ENCODE peak calls at places on chromosomes 11 and 22, in five cellular contexts. One of them, this sample, is unnamed.

GRCh38 chr11:134030853-134031252 is 38.0 kb upstream of the JAM3 start:
- DNase-seq in astrocyte: no peak
- DNase-seq in kidney: no peak
- DNase-seq in mesenchymal stem cell: no peak
- DNase-seq in HCT116: no peak
- DNase-seq in this sample: no peak

GRCh38 chr11:121291319-121291718 is 1.3 kb upstream of the SC5D start:
- DNase-seq in mesenchymal stem cell: no peak
- DNase-seq in kidney: no peak
- DNase-seq in astrocyte: no peak
- DNase-seq in HCT116: no peak
- DNase-seq in this sample: no peak

GRCh38 chr11:6757373-6757967 is 14.3 kb downstream of the OR2AG2 start:
- DNase-seq in astrocyte: peak; percentile 31
- DNase-seq in HCT116: peak; percentile 32
- DNase-seq in kidney: no peak
- DNase-seq in mesenchymal stem cell: peak; percentile 62
- DNase-seq in this sample: peak; percentile 76

GRCh38 chr11:83284501-83285051 is 1.6 kb downstream of the CCDC90B start:
- DNase-seq in astrocyte: no peak
- DNase-seq in kidney: no peak
- DNase-seq in HCT116: no peak
- DNase-seq in mesenchymal stem cell: peak; percentile 13
- DNase-seq in this sample: peak; percentile 15

GRCh38 chr22:35894464-35894878 is 134.2 kb downstream of the RBFOX2 start:
- DNase-seq in mesenchymal stem cell: no peak
- DNase-seq in HCT116: no peak
- DNase-seq in kidney: no peak
- DNase-seq in astrocyte: no peak
- DNase-seq in this sample: no peak

GRCh38 chr11:16117989-16118810 is 238.1 kb downstream of the SOX6 start:
- DNase-seq in astrocyte: no peak
- DNase-seq in HCT116: no peak
- DNase-seq in kidney: no peak
- DNase-seq in mesenchymal stem cell: no peak
- DNase-seq in this sample: no peak

GRCh38 chr11:103878646-103879045 is 157.8 kb upstream of the DDI1 start:
- DNase-seq in astrocyte: no peak
- DNase-seq in mesenchymal stem cell: no peak
- DNase-seq in kidney: no peak
- DNase-seq in HCT116: no peak
- DNase-seq in this sample: no peak

GRCh38 chr11:61083601-61084147 is 18.6 kb upstream of the CD5 start:
- DNase-seq in kidney: no peak
- DNase-seq in mesenchymal stem cell: no peak
- DNase-seq in astrocyte: no peak
- DNase-seq in HCT116: no peak
- DNase-seq in this sample: no peak

GRCh38 chr22:43351966-43352345 is 8.8 kb upstream of the SCUBE1 start:
- DNase-seq in mesenchymal stem cell: no peak
- DNase-seq in HCT116: no peak
- DNase-seq in astrocyte: no peak
- DNase-seq in kidney: no peak
- DNase-seq in this sample: no peak

DNA sequence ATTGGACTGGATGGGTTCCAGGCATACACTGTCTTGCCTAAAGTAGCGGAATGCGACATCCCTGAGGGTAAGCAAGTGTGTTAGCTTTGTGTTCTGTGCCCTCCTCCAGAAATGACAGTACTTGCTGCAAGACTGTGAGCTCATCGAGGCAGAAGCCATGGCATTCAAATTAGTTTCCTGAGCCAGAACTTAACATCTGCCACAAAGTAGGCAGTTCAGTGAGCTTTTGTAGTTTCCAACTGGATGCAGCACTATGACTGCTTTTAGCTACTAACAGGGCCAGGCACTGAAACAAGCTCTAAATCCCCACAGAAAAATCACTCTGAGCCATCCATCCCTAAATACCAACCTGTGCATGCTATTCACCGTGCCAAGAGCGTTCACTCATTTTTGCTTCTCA is 1.2 kb upstream of the FAR1 start:
- DNase-seq in astrocyte: no peak
- DNase-seq in kidney: no peak
- DNase-seq in mesenchymal stem cell: no peak
- DNase-seq in HCT116: no peak
- DNase-seq in this sample: no peak
- H3K9ac ChIP-seq in astrocyte: no peak overlapping the region
- H3K9ac ChIP-seq in kidney: no peak overlapping the region
- H3K9ac ChIP-seq in mesenchymal stem cell: peak overlapping the region; percentile 91
- H3K9ac ChIP-seq in HCT116: no peak overlapping the region
- H3K9ac ChIP-seq in this sample: peak overlapping the region; percentile 81

GRCh38 chr11:67271548-67272284 is 5.4 kb downstream of the GRK2 start:
- DNase-seq in kidney: peak; percentile 77
- DNase-seq in mesenchymal stem cell: no peak
- DNase-seq in astrocyte: no peak
- DNase-seq in HCT116: no peak
- DNase-seq in this sample: no peak
- H3K4me1 ChIP-seq in kidney: peaks cover 56% of the 10 kb centered on the region
- H3K4me1 ChIP-seq in mesenchymal stem cell: peaks cover 64% of the 10 kb centered on the region
- H3K4me1 ChIP-seq in astrocyte: peaks cover 32% of the 10 kb centered on the region
- H3K4me1 ChIP-seq in HCT116: peaks cover 5% of the 10 kb centered on the region
- H3K4me1 ChIP-seq in this sample: peaks cover 58% of the 10 kb centered on the region

DNA sequence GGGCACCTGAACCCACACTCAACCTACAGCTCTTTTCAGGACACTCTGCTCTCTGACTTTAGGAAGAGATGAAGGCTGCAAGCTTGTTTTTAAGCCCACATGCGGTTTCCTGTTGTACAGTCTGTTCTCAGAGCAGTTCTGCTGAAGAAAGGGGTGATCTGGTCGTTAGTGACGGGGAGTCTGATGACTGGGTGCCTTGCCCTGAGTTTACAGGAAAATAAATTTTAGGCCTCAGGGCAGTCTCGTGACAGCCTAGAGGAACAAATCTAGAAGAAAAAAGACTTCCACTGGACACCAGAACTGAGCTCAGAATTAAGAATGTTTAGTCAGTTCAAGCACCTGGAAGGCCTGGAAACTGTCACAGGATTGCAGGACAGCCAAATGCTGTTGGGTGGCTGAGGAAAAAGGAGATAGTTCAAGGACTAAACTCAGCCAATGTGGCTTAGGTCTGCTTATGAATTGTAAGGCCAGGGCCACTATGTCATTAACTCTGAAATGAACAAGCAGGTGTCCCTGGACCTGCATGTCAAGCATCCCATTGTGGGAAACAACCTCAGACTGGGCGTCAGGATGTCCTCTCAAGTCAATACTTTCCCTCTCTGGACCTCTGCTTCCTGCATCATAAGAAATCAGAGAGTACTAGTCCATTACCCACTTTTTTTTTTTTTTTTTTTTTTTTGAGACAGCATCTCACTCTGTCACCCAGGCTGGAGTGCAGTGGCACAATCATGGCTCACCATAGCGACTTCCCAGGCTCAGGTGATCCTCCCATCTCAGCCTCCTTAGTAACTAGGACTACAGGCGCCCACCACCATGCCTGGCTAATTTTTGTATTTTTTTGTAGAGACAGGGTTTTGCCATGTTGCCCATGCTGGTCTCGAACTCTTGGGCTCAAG is 5.7 kb downstream of the PIK3IP1 start:
- DNase-seq in mesenchymal stem cell: peak; percentile 30
- DNase-seq in kidney: no peak
- DNase-seq in astrocyte: no peak
- DNase-seq in HCT116: no peak
- DNase-seq in this sample: no peak
- H3K4me3 ChIP-seq in mesenchymal stem cell: no peak overlapping the region
- H3K4me3 ChIP-seq in kidney: no peak overlapping the region
- H3K4me3 ChIP-seq in astrocyte: no peak overlapping the region
- H3K4me3 ChIP-seq in HCT116: no peak overlapping the region
- H3K4me3 ChIP-seq in this sample: no peak overlapping the region

GRCh38 chr22:42316988-42317387 is 46.5 kb upstream of the TCF20 start:
- DNase-seq in HCT116: no peak
- DNase-seq in mesenchymal stem cell: no peak
- DNase-seq in astrocyte: peak; percentile 61
- DNase-seq in kidney: no peak
- DNase-seq in this sample: no peak
- H3K9ac ChIP-seq in HCT116: no peak overlapping the region
- H3K9ac ChIP-seq in mesenchymal stem cell: peak overlapping the region; percentile 54
- H3K9ac ChIP-seq in astrocyte: no peak overlapping the region
- H3K9ac ChIP-seq in kidney: no peak overlapping the region
- H3K9ac ChIP-seq in this sample: no peak overlapping the region

GRCh38 chr22:20019661-20020532 is 1.0 kb upstream of the TANGO2 start:
- DNase-seq in HCT116: no peak
- DNase-seq in kidney: peak; percentile 77
- DNase-seq in astrocyte: no peak
- DNase-seq in mesenchymal stem cell: no peak
- DNase-seq in this sample: no peak
- H3K4me1 ChIP-seq in HCT116: peaks cover 16% of the 10 kb centered on the region
- H3K4me1 ChIP-seq in kidney: peaks cover 9% of the 10 kb centered on the region
- H3K4me1 ChIP-seq in astrocyte: peaks cover 20% of the 10 kb centered on the region
- H3K4me1 ChIP-seq in mesenchymal stem cell: peaks cover 35% of the 10 kb centered on the region
- H3K4me1 ChIP-seq in this sample: peaks cover 17% of the 10 kb centered on the region